ENCODE peak calls at places on chromosomes 11 and 22, in eight cellular contexts. Q is WERI-Rb-1, Z is colonic mucosa, B is posterior cingulate gyrus, C is activated gamma-delta T cell, U is EL, V is GM12878, P is Panc1. Y is an unnamed sample.

GRCh38 chr11:33620423-33621120 is 80.1 kb downstream of the C11orf91 start:
- DNase-seq in Q (no peak), Z (no peak), B (no peak), C (no peak), U (peak), V (no peak), P (no peak), Y (peak)

GRCh38 chr11:75339685-75340409 is 11.6 kb downstream of the ARRB1 start:
- DNase-seq in Q (no peak), Z (peak), B (no peak), C (no peak), U (no peak), V (peak), P (no peak), Y (no peak)

GRCh38 chr11:64545605-64546004 is 45.4 kb upstream of the SLC22A12 start:
- DNase-seq in Q (no peak), Z (no peak), B (no peak), C (no peak), U (peak), V (no peak), P (peak), Y (peak)

GRCh38 chr22:23550049-23550650 is 29.9 kb downstream of the IGLL1 start:
- DNase-seq in Q (no peak), Z (no peak), B (no peak), C (no peak), U (no peak), V (no peak), P (no peak), Y (no peak)

GRCh38 chr11:35675901-35676610 is 13.5 kb downstream of the TRIM44 start:
- DNase-seq in Q (no peak), Z (no peak), B (no peak), C (no peak), U (no peak), V (no peak), P (no peak), Y (no peak)

GRCh38 chr11:133996671-133997070 is 39.9 kb upstream of the IGSF9B start:
- DNase-seq in Q (no peak), Z (no peak), B (no peak), C (no peak), U (no peak), V (no peak), P (no peak), Y (no peak)

GRCh38 chr11:29333993-29334780 is 682.6 kb downstream of the KCNA4 start:
- DNase-seq in Q (no peak), Z (no peak), B (no peak), C (no peak), U (peak), V (peak), P (peak), Y (peak)

GRCh38 chr11:133163463-133164419 is 368.6 kb downstream of the OPCML start:
- DNase-seq in Q (peak), Z (peak), B (no peak), C (no peak), U (peak), V (peak), P (peak), Y (peak)

GRCh38 chr11:7484645-7485044 is 661 bp upstream of the OLFML1 start:
- DNase-seq in Q (no peak), Z (no peak), B (no peak), C (no peak), U (peak), V (no peak), P (no peak), Y (peak)

GRCh38 chr11:118436639-118437045 is 350 bp downstream of the KMT2A start:
- DNase-seq in Q (peak), Z (no peak), B (no peak), C (peak), U (peak), V (no peak), P (no peak), Y (no peak)

GRCh38 chr22:19717181-19717580 is 2.9 kb downstream of the SEPTIN5 start:
- DNase-seq in Q (no peak), Z (no peak), B (no peak), C (no peak), U (no peak), V (no peak), P (no peak), Y (no peak)

GRCh38 chr22:43882122-43882767 is 9.6 kb downstream of the PNPLA5 start:
- DNase-seq in Q (peak), Z (no peak), B (no peak), C (no peak), U (no peak), V (no peak), P (no peak), Y (no peak)